ENCODE peak calls at places on chromosomes 11 and 22, in four cellular contexts. Z is HepG2, T is H1, W is K562. I is an unnamed sample.

GRCh38 chr11:57639321-57640067 is 10.2 kb downstream of the YPEL4 start:
- DNase-seq in Z (peak; percentile 58), W (no peak), T (peak; percentile 99), I (no peak)

GRCh38 chr11:13327421-13327820 is 49.8 kb downstream of the BMAL1 start:
- DNase-seq in T (no peak), W (no peak), Z (no peak), I (no peak)

GRCh38 chr22:43293259-43293658 is 49.9 kb downstream of the SCUBE1 start:
- DNase-seq in W (peak; percentile 25), Z (no peak), T (no peak), I (no peak)

GRCh38 chr11:65873280-65874156 is 918 bp upstream of the EFEMP2 start:
- DNase-seq in W (peak; percentile 92), T (peak; percentile 84), Z (peak; percentile 80), I (peak; percentile 95)

GRCh38 chr11:1546536-1547466 is 25.3 kb downstream of the DUSP8 start:
- DNase-seq in Z (no peak), W (peak; percentile 63), T (no peak), I (peak; percentile 58)

GRCh38 chr11:18706330-18707243 is 8.0 kb downstream of the TMEM86A start:
- DNase-seq in Z (no peak), T (no peak), W (no peak), I (no peak)

GRCh38 chr11:64926689-64927088 is 2.2 kb downstream of the PPP2R5B start:
- DNase-seq in Z (no peak), W (no peak), T (no peak), I (no peak)

GRCh38 chr11:115580927-115581680 is 76.9 kb upstream of the CADM1 start:
- DNase-seq in Z (no peak), T (no peak), W (peak; percentile 13), I (no peak)

GRCh38 chr11:111733009-111733408 is 33.2 kb downstream of the PPP2R1B start:
- DNase-seq in T (no peak), W (no peak), Z (no peak), I (no peak)

GRCh38 chr11:97557399-97557798 is 1167.6 kb downstream of the JRKL start:
- DNase-seq in Z (no peak), T (no peak), W (no peak), I (no peak)

GRCh38 chr11:75898871-75899270 is 83.9 kb downstream of the UVRAG start:
- DNase-seq in Z (no peak), T (no peak), W (no peak), I (no peak)

GRCh38 chr11:108122166-108122628 is 830 bp downstream of the ACAT1 start:
- DNase-seq in Z (no peak), T (no peak), W (peak; percentile 58), I (peak; percentile 12)

GRCh38 chr22:47370448-47371262 is 608.2 kb downstream of the TBC1D22A start:
- DNase-seq in Z (no peak), T (no peak), W (no peak), I (no peak)

GRCh38 chr11:119056397-119056999 is 507 bp downstream of the HYOU1 start:
- DNase-seq in W (peak; percentile 34), Z (no peak), T (no peak), I (peak; percentile 13)

GRCh38 chr11:6197466-6198200 is 1.4 kb upstream of the OR52W1 start:
- DNase-seq in T (no peak), Z (no peak), W (no peak), I (no peak)

DNA sequence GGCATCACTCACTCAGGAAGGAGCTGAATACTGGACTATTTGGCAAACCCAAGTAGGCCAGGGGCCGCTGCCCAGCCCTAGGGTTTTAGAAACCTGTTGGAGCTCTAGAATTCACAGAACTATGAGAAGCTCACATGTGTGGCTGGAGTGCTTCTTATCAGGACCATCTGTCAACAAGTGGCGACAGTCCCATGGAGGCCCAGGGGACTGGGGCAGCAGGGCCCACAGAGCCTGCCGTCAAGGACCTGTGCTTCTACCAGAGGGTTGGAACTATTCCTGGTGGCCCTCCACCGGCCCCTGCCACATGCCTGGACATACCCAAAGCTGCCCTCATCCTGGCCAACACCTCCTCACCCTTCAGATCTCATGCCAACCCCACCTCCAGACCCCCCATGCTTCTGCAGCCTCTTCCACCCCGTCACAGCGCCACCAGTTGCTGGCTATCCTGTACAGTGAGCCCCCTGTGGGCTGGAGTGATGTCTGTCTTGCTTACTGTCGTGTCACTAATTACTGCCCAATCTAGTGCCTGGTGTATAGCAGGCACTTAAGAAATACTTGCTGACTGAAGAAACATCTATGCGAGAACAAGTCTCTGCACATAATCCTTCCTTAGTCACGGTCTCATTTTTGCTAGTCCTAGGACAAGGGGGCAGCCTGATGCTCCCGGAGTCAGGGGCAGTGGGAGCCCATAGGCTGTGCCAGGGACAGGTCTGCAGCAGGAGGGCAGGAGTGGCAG is 27.2 kb upstream of the RASL10A start:
- DNase-seq in Z (peak; percentile 60), T (no peak), W (peak; percentile 9), I (no peak)
- TF ChIP-seq JUN in Z (no peak), T (no peak), W (no peak), I (no peak)

GRCh38 chr11:61630104-61630503 is 49.2 kb upstream of the SYT7 start:
- DNase-seq in W (no peak), T (no peak), Z (no peak), I (no peak)

GRCh38 chr11:61625525-61625924 is 44.6 kb upstream of the SYT7 start:
- DNase-seq in Z (no peak), T (no peak), W (no peak), I (no peak)

GRCh38 chr11:61629082-61629481 is 48.2 kb upstream of the SYT7 start:
- DNase-seq in T (no peak), Z (no peak), W (no peak), I (no peak)

GRCh38 chr11:61626580-61627380 is 45.9 kb upstream of the SYT7 start:
- DNase-seq in Z (peak; percentile 34), T (no peak), W (no peak), I (no peak)

GRCh38 chr11:61627831-61628753 is 47.2 kb upstream of the SYT7 start:
- DNase-seq in Z (peak; percentile 57), T (no peak), W (peak; percentile 65), I (peak; percentile 67)
- TF ChIP-seq RFX5 in Z (no peak), T (no peak), W (no peak), I (no peak)

GRCh38 chr22:50030315-50031188 is 18.0 kb upstream of the IL17REL start:
- DNase-seq in Z (peak; percentile 44), W (peak; percentile 84), T (peak; percentile 57), I (peak; percentile 83)

GRCh38 chr22:50032109-50032871 is 19.7 kb upstream of the IL17REL start:
- DNase-seq in Z (no peak), T (no peak), W (no peak), I (no peak)

GRCh38 chr22:50025993-50026392 is 13.4 kb upstream of the IL17REL start:
- DNase-seq in W (no peak), T (no peak), Z (no peak), I (no peak)

GRCh38 chr22:50031189-50032091 is 18.9 kb upstream of the IL17REL start:
- DNase-seq in Z (no peak), W (no peak), T (no peak), I (no peak)

DNA sequence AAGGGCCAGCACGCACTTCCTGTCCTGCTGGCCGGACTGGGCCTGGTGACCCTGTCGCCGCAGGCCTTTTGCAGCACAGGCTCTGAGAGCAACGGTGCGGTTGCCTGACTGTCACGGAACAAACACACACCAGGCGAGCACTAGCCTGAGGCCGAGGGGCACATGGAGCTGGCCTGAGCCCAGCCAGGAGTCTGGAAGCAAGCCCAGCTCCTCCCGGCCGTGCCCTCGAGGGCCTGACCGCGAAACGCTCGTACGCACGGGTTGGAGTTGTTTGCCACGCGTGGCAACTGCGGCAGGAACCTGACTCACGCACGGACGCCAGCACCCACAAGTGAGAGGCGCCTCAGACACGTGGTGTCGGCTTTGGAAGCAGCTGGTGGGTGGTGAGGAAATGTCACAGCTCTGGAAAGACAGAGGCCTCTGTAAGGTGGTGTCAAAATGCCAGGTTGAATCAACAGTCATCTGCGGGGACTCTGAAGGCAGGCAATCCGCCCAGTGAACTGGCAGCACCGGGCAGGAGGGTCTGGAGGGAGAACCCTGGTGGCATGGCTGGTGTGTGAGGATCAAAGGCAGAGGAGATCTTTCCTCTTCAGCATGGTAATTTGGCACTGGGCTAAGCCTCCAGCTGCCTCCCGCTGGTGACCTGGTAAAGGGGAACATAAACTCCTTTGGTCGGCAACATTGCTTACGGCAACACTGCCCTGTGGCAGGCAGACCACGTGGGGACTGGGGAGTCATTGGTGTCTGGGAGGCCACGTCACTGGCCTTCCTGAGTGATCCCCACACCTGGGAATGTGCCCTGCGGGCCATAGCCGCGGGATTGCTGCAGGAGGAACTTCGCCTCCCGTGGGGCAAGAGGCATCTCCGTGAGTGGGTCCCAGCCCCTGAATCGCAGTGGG is 15.3 kb upstream of the IL17REL start:
- DNase-seq in T (no peak), W (no peak), Z (no peak), I (peak; percentile 37)
- TF ChIP-seq JUN in T (no peak), W (no peak), Z (no peak), I (no peak)

DNA sequence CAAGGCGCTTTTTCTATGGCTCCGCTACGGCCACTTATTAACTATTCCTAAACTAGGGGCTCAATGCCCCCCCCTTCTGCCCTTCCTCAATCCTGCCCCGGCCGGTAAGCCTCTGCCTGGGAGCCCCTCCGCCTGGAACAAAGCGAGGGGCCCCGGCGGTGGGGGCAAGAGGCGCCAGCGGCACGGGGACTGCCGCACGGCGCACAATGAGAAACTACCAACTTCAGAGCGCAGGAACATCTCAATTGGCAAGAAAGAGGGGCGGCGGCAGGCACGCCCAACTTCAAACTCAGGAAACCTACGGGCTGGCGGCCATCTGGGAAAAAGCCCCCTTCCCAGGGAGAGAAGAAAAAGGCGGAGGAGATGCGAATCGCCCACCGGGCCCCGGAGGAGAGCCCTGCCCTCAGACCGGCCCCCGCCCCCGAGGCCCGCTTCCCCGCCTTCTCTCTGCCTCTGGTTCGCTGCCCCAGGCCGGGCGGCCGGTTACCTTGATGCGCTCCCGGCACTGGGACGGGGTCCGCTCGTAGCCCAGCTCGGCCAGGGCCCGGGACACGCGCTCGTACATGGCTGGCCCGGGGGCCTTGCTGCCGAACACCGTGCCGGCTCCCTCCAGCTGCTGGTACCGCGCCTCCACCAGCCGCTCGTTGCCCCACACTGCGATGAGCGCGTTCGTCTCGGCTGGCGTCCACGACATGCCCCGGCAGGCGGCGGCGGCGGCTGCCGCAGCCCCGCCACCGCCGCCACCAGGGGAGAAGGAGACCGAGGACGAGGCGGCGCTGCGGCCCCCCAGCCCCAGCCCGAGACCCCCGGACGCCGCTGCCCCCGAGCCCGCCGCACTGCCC is 601 bp downstream of the MSANTD2 start:
- DNase-seq in T (no peak), W (peak; percentile 39), Z (no peak), I (no peak)
- TF ChIP-seq RFX5 in T (no peak), W (no peak), Z (no peak), I (no peak)

GRCh38 chr11:27118371-27118770 is 77.8 kb downstream of the BBOX1 start:
- DNase-seq in Z (no peak), T (no peak), W (no peak), I (no peak)

GRCh38 chr11:27119396-27119795 is 78.8 kb downstream of the BBOX1 start:
- DNase-seq in Z (no peak), T (no peak), W (no peak), I (no peak)

GRCh38 chr11:27120211-27120610 is 79.6 kb downstream of the BBOX1 start:
- DNase-seq in W (no peak), T (no peak), Z (no peak), I (no peak)

DNA sequence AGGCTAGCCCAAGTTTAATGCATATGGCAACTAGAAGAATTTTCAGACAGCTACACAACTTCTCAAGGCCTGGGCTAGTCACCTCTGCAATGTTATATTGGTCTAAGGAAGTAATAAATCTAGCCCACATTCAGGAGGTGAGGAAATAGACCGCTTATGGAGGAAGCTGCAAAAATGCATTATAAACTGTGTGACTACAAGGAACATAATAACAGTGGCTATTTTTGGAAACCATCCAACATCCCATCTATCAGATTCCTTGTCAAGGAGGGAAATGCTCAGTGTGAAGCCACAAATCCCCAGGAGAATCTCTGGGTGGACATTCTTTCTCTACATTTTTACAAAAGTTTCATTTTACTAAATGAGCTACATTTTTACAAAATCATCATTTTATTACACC is 76.1 kb downstream of the BBOX1 start:
- DNase-seq in T (no peak), W (no peak), Z (no peak), I (no peak)
- TF ChIP-seq JUN in T (no peak), W (no peak), Z (no peak), I (no peak)